ENCODE peak calls at places on chromosomes 3 and 15, in seven cellular contexts. B is lower lobe of right lung; T is ovary; N is naive thymus-derived CD4-positive, alpha-beta T cell; Y is prostate gland; M is pancreas; D is colonic mucosa. G is an unnamed sample.

GRCh38 chr3:15557511-15557946 is 36.0 kb upstream of the COLQ start:
- DNase-seq in N (peak; percentile 68), B (no peak), Y (peak; percentile 24), M (peak; percentile 46), D (peak; percentile 72), T (peak; percentile 46), G (no peak)

GRCh38 chr3:183500349-183500748 is 55.2 kb downstream of the KLHL6 start:
- DNase-seq in M (no peak), D (no peak), N (no peak), B (no peak), Y (no peak), T (no peak), G (peak; percentile 4)

GRCh38 chr3:30227571-30228301 is 378.7 kb upstream of the TGFBR2 start:
- DNase-seq in N (no peak), M (no peak), B (no peak), D (no peak), Y (no peak), T (no peak), G (no peak)

GRCh38 chr3:25592510-25592968 is 72.2 kb downstream of the TOP2B start:
- DNase-seq in N (no peak), T (peak; percentile 60), Y (no peak), B (no peak), M (peak; percentile 7), D (no peak), G (no peak)

GRCh38 chr3:61847784-61848462 is 286.6 kb downstream of the PTPRG start:
- DNase-seq in N (no peak), Y (no peak), M (peak; percentile 10), B (peak; percentile 71), T (peak; percentile 59), D (peak; percentile 66), G (peak; percentile 83)

GRCh38 chr3:59820352-59820934 is 770.6 kb upstream of the CFAP20DC start:
- DNase-seq in N (no peak), T (no peak), D (no peak), M (no peak), Y (no peak), B (no peak), G (no peak)

GRCh38 chr3:111572061-111572460 is 23.1 kb downstream of the ZBED2 start:
- DNase-seq in B (no peak), N (no peak), T (no peak), D (no peak), M (no peak), Y (no peak), G (no peak)

GRCh38 chr3:143596957-143597642 is 251.2 kb downstream of the SLC9A9 start:
- DNase-seq in D (no peak), M (no peak), Y (no peak), N (no peak), B (no peak), T (no peak), G (no peak)

GRCh38 chr3:154931484-154931883 is 148.6 kb upstream of the MME start:
- DNase-seq in T (no peak), Y (no peak), D (no peak), N (no peak), M (no peak), B (no peak), G (no peak)

GRCh38 chr3:56468184-56469106 is at the start of gene ERC2:
- DNase-seq in D (peak; percentile 52), Y (peak; percentile 44), N (no peak), M (peak; percentile 54), T (peak; percentile 40), B (peak; percentile 47), G (no peak)

GRCh38 chr3:50605901-50606326 is 5.7 kb downstream of the CISH start:
- DNase-seq in N (no peak), M (no peak), Y (no peak), B (peak; percentile 48), D (no peak), T (peak; percentile 23), G (no peak)

GRCh38 chr3:170751083-170751893 is 118.7 kb downstream of the RPL22L1 start:
- DNase-seq in T (peak; percentile 72), Y (peak; percentile 37), M (peak; percentile 44), N (no peak), B (no peak), D (peak; percentile 40), G (no peak)

GRCh38 chr3:12229896-12230295 is 59.0 kb upstream of the PPARG start:
- DNase-seq in Y (peak; percentile 77), M (no peak), B (peak; percentile 73), T (no peak), D (peak; percentile 65), N (no peak), G (no peak)

GRCh38 chr15:48005921-48006541 is 114.8 kb upstream of the SLC24A5 start:
- DNase-seq in B (peak; percentile 64), N (no peak), D (no peak), M (no peak), Y (no peak), T (no peak), G (no peak)

DNA sequence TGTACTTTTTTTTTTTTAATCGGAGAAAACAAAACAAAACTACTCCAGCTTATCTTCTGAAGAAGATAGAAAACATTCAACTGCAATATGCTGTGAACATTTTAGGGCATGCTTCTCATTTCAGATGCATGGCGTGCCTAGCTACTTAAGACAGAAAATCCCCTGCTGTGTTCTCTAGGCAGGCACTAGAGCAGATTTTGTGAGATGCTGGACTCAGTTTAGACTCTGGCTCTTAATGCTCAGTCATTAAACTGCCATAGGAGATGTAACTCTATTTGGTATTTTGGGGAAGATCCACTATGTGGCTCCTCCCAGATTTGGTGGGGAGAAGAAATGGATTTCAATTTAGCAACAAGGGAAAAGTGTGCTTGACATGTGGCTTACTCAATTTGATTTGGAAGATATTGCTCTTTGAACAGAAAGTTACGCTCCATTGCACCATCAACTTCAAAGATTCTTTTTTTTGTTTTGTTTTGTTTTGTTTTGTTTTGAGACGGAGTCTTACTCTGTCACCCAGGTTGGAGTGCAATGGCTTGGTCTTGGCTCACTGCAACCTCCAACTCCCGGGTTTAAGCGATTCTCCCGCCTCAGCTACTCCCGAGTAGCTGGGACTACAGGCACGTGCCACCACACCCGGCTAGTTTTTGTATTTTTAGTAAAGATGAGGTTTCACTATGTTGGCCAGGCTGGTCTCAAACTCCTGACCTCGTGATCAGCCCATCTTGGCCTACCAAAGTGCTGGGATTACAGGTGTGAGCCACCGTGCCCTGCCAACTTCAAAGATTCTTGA is 62.0 kb upstream of the LEKR1 start:
- DNase-seq in M (no peak), N (no peak), D (no peak), Y (no peak), T (no peak), B (no peak), G (no peak)
- H3K4me1 ChIP-seq in M (no peaks in the 10 kb centered on the region), N (no peaks in the 10 kb centered on the region), D (no peaks in the 10 kb centered on the region), Y (no peaks in the 10 kb centered on the region), T (no peaks in the 10 kb centered on the region), B (no peaks in the 10 kb centered on the region), G (no peaks in the 10 kb centered on the region)

DNA sequence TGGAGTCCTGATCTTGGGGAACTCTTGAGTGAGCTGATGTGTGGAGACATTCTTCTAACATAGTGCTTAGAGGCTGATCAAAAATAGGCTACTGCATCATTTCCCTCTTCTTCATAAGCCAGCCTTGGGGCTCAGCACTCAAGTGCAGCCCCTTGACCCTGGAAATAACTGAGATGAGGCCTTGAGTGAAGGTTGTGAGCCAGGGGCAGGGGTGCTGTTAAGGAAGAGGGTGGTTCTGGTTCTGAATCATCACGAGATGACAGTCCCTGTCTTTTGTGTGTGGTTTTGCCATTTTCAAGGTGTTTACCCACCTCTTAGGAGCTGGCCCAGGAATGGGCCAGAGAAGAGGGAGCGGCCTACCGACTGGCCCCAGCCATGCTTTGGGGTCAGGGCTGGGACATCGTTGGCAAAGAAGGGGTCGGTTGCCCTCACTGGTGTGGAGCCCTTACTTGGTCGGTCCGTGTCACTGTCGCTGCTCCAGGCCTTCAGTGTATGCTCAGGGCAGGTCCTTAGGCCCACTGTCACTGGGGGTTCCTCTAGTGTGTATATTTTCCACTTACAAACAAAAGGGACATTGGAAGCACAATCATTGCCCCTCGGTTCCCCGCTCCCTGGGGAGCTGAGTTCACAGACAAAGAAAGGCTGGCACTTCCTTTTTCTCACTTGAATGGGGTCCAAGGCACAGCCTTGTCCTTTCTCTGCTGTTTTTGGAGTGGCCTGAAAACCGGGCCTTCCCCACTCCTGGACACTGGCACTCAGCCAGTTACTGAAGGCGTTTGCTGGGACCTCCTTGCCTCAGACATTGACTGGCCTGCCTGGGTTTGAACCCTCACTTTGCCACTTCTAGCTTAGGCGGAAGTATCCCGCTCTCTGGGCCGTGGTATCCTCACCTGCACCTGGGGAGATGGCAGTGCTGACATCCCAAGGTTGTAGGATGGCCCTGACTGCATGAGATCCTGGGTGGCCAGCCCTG is 46.6 kb downstream of the SLC6A6 start:
- DNase-seq in Y (no peak), M (no peak), B (no peak), D (no peak), T (no peak), N (no peak), G (no peak)
- H3K36me3 ChIP-seq in Y (no peaks in the 10 kb centered on the region), M (no peaks in the 10 kb centered on the region), B (peaks cover 88% of the 10 kb centered on the region), D (no peaks in the 10 kb centered on the region), T (no peaks in the 10 kb centered on the region), N (no peaks in the 10 kb centered on the region), G (no peaks in the 10 kb centered on the region)

DNA sequence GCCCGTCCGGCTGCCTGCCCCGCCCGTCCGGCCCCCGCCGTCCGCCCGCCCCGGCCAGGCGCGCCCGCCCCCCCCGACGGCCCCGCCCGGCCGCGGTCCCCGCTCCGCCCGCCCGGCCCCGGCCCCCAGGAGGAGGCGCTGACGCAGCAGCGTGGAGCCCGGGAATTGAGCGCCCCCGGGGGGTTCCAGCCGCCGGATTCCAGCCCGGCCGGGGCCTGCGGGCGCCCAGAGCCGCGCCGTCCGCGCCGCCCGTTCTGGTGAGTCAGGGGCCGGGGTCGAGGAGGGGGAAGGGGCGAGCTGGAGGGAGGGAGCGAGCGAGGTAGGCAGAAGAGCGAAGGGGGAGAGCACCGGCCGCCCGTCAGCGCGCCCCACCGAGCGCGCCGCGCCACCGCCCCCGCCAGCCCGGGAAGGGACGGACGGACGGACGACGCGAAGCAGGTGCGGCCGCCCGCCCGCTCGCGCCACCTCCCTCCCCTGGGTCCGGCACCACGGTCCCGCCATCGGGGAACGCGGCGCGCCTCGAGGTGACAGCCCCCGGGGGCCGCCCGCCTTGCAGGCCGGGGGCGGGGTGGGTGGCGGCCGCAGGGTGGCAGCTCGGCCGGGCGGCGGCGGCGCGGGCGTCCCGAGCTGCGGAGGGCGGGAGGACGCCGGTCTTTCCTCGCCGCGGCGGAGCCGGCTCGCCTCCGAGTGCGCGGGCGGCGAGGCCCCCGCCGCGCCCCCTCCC is 421 bp downstream of the BAHD1 start:
- DNase-seq in Y (no peak), M (no peak), T (no peak), B (peak; percentile 61), N (peak; percentile 48), D (no peak), G (no peak)
- H3K4me1 ChIP-seq in Y (peaks cover 7% of the 10 kb centered on the region), M (peaks cover 11% of the 10 kb centered on the region), T (peaks cover 21% of the 10 kb centered on the region), B (peaks cover 67% of the 10 kb centered on the region), N (peaks cover 20% of the 10 kb centered on the region), D (peaks cover 15% of the 10 kb centered on the region), G (peaks cover 10% of the 10 kb centered on the region)

GRCh38 chr3:13403818-13404216 is 16.3 kb downstream of the NUP210 start:
- DNase-seq in N (no peak), M (no peak), D (no peak), T (no peak), B (no peak), Y (no peak), G (no peak)

GRCh38 chr3:13406200-13406599 is 13.9 kb downstream of the NUP210 start:
- DNase-seq in Y (no peak), N (no peak), T (no peak), M (no peak), D (no peak), B (no peak), G (no peak)

GRCh38 chr3:13404625-13405452 is 15.3 kb downstream of the NUP210 start:
- DNase-seq in D (no peak), M (no peak), Y (no peak), T (no peak), B (no peak), N (no peak), G (no peak)

GRCh38 chr3:13407475-13407874 is 12.6 kb downstream of the NUP210 start:
- DNase-seq in B (no peak), N (no peak), D (no peak), M (no peak), T (no peak), Y (no peak), G (no peak)

GRCh38 chr3:13405614-13406013 is 14.5 kb downstream of the NUP210 start:
- DNase-seq in N (no peak), B (no peak), M (no peak), Y (no peak), T (no peak), D (no peak), G (no peak)
- H3K36me3 ChIP-seq in N (no peaks in the 10 kb centered on the region), B (no peaks in the 10 kb centered on the region), M (no peaks in the 10 kb centered on the region), Y (no peaks in the 10 kb centered on the region), T (no peaks in the 10 kb centered on the region), D (no peaks in the 10 kb centered on the region), G (no peaks in the 10 kb centered on the region)

G was measured in Peyer's patch.